ENCODE peak calls at places on chromosomes 5 and 9, in nine cellular contexts. I, J, K, C, S, A, B, L and D are unnamed samples. For H3K4me1, the result is how much of the 10 kb centered on the place peaks cover.

GRCh38 chr9:32589083-32589713 is 16.2 kb upstream of the NDUFB6 start:
- DNase-seq in I (no peak), L (no peak), C (peak), S (peak), J (peak), B (no peak), K (peak), A (no peak), D (no peak)

GRCh38 chr5:41087461-41087860 is 16.3 kb upstream of the MROH2B start:
- DNase-seq in J (no peak), L (no peak), A (no peak), C (no peak), K (no peak), B (no peak), S (peak), I (no peak), D (no peak)

GRCh38 chr9:108783318-108784127 is 72.3 kb downstream of the ACTL7B start:
- DNase-seq in C (no peak), B (no peak), J (no peak), L (no peak), K (no peak), S (no peak), A (no peak), I (no peak), D (no peak)

GRCh38 chr9:132023409-132024180 is 56.1 kb downstream of the MED27 start:
- DNase-seq in L (no peak), I (no peak), A (no peak), B (no peak), S (no peak), J (no peak), K (no peak), C (no peak), D (no peak)

GRCh38 chr9:126514037-126514821 is 99.5 kb upstream of the LMX1B start:
- DNase-seq in B (peak), I (no peak), C (peak), S (peak), J (peak), K (peak), A (peak), L (peak), D (peak)

GRCh38 chr5:126808619-126809018 is 31.7 kb downstream of the LMNB1 start:
- DNase-seq in L (no peak), S (peak), K (peak), J (no peak), I (no peak), B (no peak), C (peak), A (no peak), D (no peak)

GRCh38 chr5:128216860-128217531 is 133.4 kb downstream of the SLC12A2 start:
- DNase-seq in C (no peak), S (peak), A (no peak), I (no peak), L (no peak), K (no peak), J (no peak), B (no peak), D (no peak)

GRCh38 chr9:114930063-114930812 is at the start of gene TNFSF8:
- DNase-seq in L (no peak), C (no peak), S (no peak), B (no peak), K (no peak), J (no peak), A (no peak), I (no peak), D (no peak)

GRCh38 chr5:171633776-171634470 is 151.7 kb upstream of the SMIM23 start:
- DNase-seq in B (no peak), A (no peak), J (no peak), C (no peak), I (no peak), S (no peak), K (no peak), L (no peak), D (no peak)

GRCh38 chr9:2292733-2293132 is 277.6 kb downstream of the SMARCA2 start:
- DNase-seq in L (no peak), J (no peak), A (no peak), B (no peak), I (no peak), C (no peak), K (no peak), S (no peak), D (no peak)

GRCh38 chr9:137760426-137760825 is 117.2 kb upstream of the CACNA1B start:
- DNase-seq in J (no peak), B (no peak), I (no peak), A (no peak), K (no peak), L (no peak), S (peak), C (no peak), D (peak)

GRCh38 chr5:132008961-132009680 is 2.3 kb downstream of the ACSL6 start:
- DNase-seq in K (peak), J (no peak), L (peak), A (no peak), B (peak), S (no peak), I (no peak), C (no peak), D (no peak)

GRCh38 chr5:74624931-74625505 is 15.5 kb downstream of the ENC1 start:
- DNase-seq in I (no peak), S (no peak), J (no peak), C (no peak), L (no peak), A (no peak), B (no peak), K (no peak), D (no peak)

GRCh38 chr5:28809811-28810750 is 1771.7 kb upstream of the CDH9 start:
- DNase-seq in J (no peak), A (no peak), S (no peak), L (no peak), B (no peak), C (no peak), I (no peak), K (peak), D (peak)

GRCh38 chr5:60835554-60835953 is 8.5 kb downstream of the ELOVL7 start:
- DNase-seq in C (no peak), K (no peak), L (no peak), J (no peak), S (no peak), B (no peak), I (no peak), A (no peak), D (no peak)

GRCh38 chr5:137192293-137192743 is 306.8 kb downstream of the SPOCK1 start:
- DNase-seq in B (no peak), L (no peak), A (no peak), J (no peak), K (no peak), S (peak), C (peak), I (peak), D (peak)

GRCh38 chr9:95935861-95936578 is 60.5 kb downstream of the ERCC6L2 start:
- DNase-seq in C (no peak), B (no peak), S (no peak), A (no peak), K (no peak), I (no peak), L (no peak), J (no peak), D (no peak)

DNA sequence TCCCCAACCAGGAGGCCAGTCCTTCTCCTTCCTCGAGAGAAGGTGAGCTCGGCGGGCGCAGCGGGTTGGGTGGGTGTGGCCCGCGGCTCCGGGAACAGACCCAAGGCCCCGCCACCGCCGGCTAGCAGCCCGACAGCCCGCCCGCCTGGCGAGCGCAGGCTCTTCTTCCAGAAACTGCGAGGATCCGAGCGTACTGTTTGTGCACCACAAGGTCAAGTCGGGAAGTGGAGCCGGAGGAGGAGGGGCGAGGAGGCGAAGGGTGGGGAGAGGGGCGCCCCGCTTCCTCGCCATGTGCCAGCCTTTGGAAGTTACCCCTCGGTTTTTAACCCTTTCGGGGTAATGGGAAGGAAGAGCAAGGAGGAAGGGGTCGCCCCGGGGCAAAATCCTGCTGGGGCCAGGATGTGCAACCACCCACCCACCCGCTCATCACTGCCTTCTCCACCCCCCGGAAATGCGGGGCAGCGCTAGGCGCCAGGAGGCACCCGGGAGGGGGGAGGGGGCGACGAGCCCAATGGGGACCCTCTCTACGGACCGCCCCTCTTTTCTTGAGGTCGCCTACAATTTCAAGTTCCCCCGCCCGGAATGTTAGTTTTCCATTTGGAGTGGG is 1.1 kb upstream of the JADE2 start:
- DNase-seq in I (peak), C (peak), A (peak), B (peak), S (peak), L (peak), J (no peak), K (peak), D (peak)
- TF ChIP-seq POLR2A in I (peak), C (peak), A (peak), B (peak), S (no peak), L (peak), J (peak), K (peak), D (no peak)

DNA sequence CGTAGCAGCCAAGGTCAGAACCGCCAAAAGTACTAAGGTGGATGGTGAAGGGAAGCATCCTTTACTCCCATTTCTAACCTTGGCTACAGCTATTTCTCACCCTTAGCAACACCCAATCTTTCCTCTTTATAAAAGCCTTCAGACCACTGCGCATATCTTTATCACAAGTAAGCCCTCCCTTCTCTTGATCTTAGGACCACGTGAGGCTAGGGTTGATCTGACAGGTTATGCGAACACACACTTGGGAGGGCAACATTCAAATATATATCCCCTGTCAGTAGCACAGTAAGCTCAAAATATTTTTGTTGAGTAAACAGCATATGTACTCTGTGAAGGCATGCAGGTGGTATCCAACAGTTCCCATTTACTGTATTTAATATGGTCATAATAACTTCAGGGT is 1.5 kb downstream of the ARSB start:
- DNase-seq in A (no peak), J (no peak), L (no peak), S (no peak), C (no peak), B (no peak), I (no peak), K (peak), D (no peak)
- H3K27ac ChIP-seq in A (peak), J (no peak), L (peak), S (peak), C (peak), B (peak), I (peak), K (no peak), D (no peak)

GRCh38 chr5:139660105-139660915 is 12.2 kb downstream of the CXXC5 start:
- DNase-seq in A (no peak), J (no peak), L (no peak), B (peak), C (no peak), S (no peak), I (peak), K (no peak), D (peak)
- H3K4me1 ChIP-seq in A (half or more), J (half or more), L (under half), B (half or more), C (half or more), S (half or more), I (half or more), K (half or more), D (half or more)

GRCh38 chr5:14185336-14186131 is 42.4 kb downstream of the TRIO start:
- DNase-seq in J (no peak), C (peak), A (no peak), K (no peak), B (no peak), S (peak), L (no peak), I (no peak), D (no peak)
- TF ChIP-seq POLR2A in J (no peak), C (no peak), A (no peak), K (no peak), B (no peak), S (peak), L (no peak), I (no peak), D (no peak)

GRCh38 chr5:1174122-1174936 is 27.1 kb upstream of the SLC6A19 start:
- DNase-seq in I (peak), J (peak), C (peak), K (peak), S (peak), B (peak), A (peak), L (peak), D (peak)
- H3K27ac ChIP-seq in I (no peak), J (peak), C (peak), K (no peak), S (no peak), B (no peak), A (no peak), L (no peak), D (no peak)

GRCh38 chr5:157188270-157188669 is 7.6 kb downstream of the ITK start:
- DNase-seq in K (no peak), S (no peak), I (no peak), J (no peak), C (no peak), L (no peak), A (no peak), B (no peak), D (no peak)

GRCh38 chr5:157187046-157187754 is 6.6 kb downstream of the ITK start:
- DNase-seq in A (no peak), C (no peak), K (no peak), L (no peak), I (no peak), J (no peak), S (no peak), B (no peak), D (no peak)

GRCh38 chr5:157193699-157194424 is 13.2 kb downstream of the ITK start:
- DNase-seq in L (no peak), J (no peak), A (no peak), S (no peak), C (no peak), I (no peak), K (no peak), B (no peak), D (no peak)

GRCh38 chr5:157186309-157187045 is 5.8 kb downstream of the ITK start:
- DNase-seq in J (no peak), L (no peak), B (no peak), K (no peak), C (no peak), S (no peak), A (no peak), I (no peak), D (no peak)

GRCh38 chr5:157189223-157189622 is 8.6 kb downstream of the ITK start:
- DNase-seq in K (no peak), I (no peak), L (no peak), S (no peak), J (no peak), B (no peak), A (no peak), C (no peak), D (no peak)
- H3K4me1 ChIP-seq in K (under half), I (under half), L (under half), S (under half), J (under half), B (under half), A (under half), C (under half), D (under half)

GRCh38 chr5:163459465-163459887 is 426 bp downstream of the NUDCD2 start:
- DNase-seq in C (no peak), B (no peak), I (no peak), S (peak), A (no peak), K (no peak), J (no peak), L (no peak), D (no peak)

GRCh38 chr5:163463063-163463435 is 2.6 kb downstream of the HMMR start:
- DNase-seq in L (no peak), I (no peak), J (no peak), S (no peak), K (no peak), B (no peak), A (no peak), C (no peak), D (no peak)

GRCh38 chr5:163459888-163460561 is at the start of gene NUDCD2:
- DNase-seq in I (peak), A (peak), K (peak), S (peak), J (peak), B (peak), L (peak), C (peak), D (peak)

GRCh38 chr5:163458778-163459405 is 1.0 kb downstream of the NUDCD2 start:
- DNase-seq in I (no peak), J (no peak), S (no peak), A (no peak), L (no peak), B (no peak), K (peak), C (no peak), D (no peak)

GRCh38 chr5:163460562-163461176 is at the start of gene HMMR:
- DNase-seq in S (peak), L (no peak), I (no peak), K (peak), B (no peak), A (no peak), C (no peak), J (no peak), D (peak)
- TF ChIP-seq POLR2A in S (no peak), L (no peak), I (no peak), K (peak), B (no peak), A (no peak), C (peak), J (peak), D (no peak)

DNA sequence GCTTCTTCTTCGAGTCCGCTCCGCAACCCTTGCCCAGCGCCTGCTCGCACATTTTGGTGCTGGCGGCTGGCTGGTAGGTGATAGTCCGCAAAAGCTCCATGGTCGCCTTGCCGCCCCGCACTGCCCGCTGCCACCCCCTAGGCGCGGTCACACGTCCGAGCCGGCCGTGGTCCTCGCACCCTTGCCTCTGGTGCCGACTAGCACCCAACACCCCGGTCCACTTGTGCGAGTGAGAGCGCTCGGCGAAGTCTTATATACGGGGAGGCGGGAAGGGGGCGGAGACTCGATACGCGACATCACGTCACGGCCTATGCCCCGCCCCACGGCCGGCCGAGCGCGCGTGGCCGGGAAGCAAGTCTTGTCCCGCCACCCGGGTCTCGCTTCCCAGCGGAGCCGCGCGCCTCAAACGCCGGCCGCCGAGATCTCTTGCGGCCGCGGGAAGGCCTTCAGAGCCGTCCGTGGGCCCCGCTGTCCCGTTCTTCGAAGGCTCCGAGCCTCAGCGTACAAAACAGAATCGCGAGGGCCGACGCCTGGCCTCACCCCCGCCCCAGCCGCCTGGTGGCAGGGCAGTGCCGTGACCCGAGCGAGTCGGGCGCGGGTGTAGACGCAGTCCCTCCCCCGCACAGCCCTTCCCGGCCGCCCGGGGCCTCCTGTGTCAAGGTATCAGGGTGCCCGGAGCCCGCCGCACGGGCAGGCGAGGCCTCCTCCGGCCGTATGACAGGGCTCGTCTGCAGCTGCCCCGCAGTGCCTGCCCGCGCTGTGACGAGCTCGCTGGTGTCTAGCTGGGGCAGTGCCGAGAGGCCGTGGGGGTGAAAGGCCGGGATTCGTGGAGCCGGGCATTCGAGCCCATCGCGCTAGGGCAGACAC is at the start of gene PLK2:
- DNase-seq in K (no peak), J (peak), L (peak), S (peak), B (peak), I (peak), C (peak), A (peak), D (peak)
- H3K27ac ChIP-seq in K (no peak), J (peak), L (peak), S (peak), B (peak), I (peak), C (peak), A (peak), D (peak)

GRCh38 chr9:128911529-128912035 is 9.2 kb upstream of the PHYHD1 start:
- DNase-seq in J (no peak), K (peak), L (no peak), S (peak), I (no peak), B (peak), A (no peak), C (peak), D (no peak)
- H3K4me1 ChIP-seq in J (under half), K (under half), L (under half), S (under half), I (under half), B (half or more), A (under half), C (half or more), D (half or more)